ENCODE peak calls at places on chromosome 14, in six cellular contexts. D, G, U, F, I and C are unnamed samples.

GRCh38 chr14:98119739-98120138 is 1152.3 kb downstream of the BCL11B start:
- DNase-seq in D (no peak), G (no peak), U (no peak), F (no peak), I (no peak), C (no peak)

GRCh38 chr14:53845813-53846693 is 110.6 kb downstream of the BMP4 start:
- DNase-seq in D (no peak), G (no peak), U (peak), F (no peak), I (no peak), C (no peak)

GRCh38 chr14:101123639-101124525 is 220.4 kb upstream of the RTL1 start:
- DNase-seq in D (no peak), G (no peak), U (no peak), F (no peak), I (no peak), C (no peak)

GRCh38 chr14:77660754-77661153 is 44.3 kb upstream of the SPTLC2 start:
- DNase-seq in D (no peak), G (no peak), U (no peak), F (no peak), I (no peak), C (no peak)

GRCh38 chr14:75044322-75044721 is 6.9 kb downstream of the MLH3 start:
- DNase-seq in D (no peak), G (peak), U (no peak), F (no peak), I (no peak), C (no peak)

GRCh38 chr14:74804219-74804825 is 41.2 kb downstream of the YLPM1 start:
- DNase-seq in D (peak), G (peak), U (peak), F (no peak), I (no peak), C (peak)

GRCh38 chr14:99529899-99530298 is 48.7 kb downstream of the CCNK start:
- DNase-seq in D (no peak), G (peak), U (no peak), F (no peak), I (no peak), C (no peak)

GRCh38 chr14:97177016-97177415 is 379.8 kb downstream of the VRK1 start:
- DNase-seq in D (peak), G (no peak), U (peak), F (no peak), I (no peak), C (no peak)

GRCh38 chr14:99138999-99139865 is 132.8 kb downstream of the BCL11B start:
- DNase-seq in D (no peak), G (no peak), U (no peak), F (no peak), I (no peak), C (no peak)

GRCh38 chr14:28303248-28303647 is 463.3 kb upstream of the FOXG1 start:
- DNase-seq in D (no peak), G (no peak), U (no peak), F (no peak), I (no peak), C (no peak)

DNA sequence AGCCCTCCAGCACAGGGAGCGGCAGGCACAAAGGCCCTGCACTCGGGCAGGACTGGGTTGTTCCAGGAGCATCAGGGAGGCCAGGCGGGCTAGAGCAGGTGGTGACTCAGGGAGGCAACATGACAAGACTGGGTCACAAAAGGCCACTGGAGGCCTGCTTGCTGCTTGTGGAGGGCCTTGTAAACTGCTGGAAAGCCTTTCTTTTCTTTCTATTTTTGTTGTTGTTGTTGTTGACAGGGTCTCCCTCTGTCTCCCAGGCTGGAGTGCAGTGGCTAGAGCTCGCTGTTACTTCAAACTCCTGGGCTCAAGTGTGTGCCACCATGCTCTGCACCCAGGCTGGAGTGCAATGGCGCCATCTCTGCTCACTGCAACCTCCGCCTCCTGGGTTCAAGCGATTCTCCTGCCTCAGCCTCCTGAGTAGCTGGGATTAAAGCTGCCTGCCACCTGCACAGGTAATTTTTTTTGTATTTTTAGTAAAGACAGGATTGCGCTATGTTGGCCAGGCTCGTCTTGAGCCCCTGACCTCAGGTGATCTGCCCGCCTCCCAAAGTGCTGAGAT is 11.8 kb upstream of the RCOR1 start:
- DNase-seq in D (no peak), G (no peak), U (no peak), F (no peak), I (no peak), C (no peak)
- TF ChIP-seq CTCF in D (no peak), G (no peak), U (no peak), F (no peak), I (no peak), C (no peak)

DNA sequence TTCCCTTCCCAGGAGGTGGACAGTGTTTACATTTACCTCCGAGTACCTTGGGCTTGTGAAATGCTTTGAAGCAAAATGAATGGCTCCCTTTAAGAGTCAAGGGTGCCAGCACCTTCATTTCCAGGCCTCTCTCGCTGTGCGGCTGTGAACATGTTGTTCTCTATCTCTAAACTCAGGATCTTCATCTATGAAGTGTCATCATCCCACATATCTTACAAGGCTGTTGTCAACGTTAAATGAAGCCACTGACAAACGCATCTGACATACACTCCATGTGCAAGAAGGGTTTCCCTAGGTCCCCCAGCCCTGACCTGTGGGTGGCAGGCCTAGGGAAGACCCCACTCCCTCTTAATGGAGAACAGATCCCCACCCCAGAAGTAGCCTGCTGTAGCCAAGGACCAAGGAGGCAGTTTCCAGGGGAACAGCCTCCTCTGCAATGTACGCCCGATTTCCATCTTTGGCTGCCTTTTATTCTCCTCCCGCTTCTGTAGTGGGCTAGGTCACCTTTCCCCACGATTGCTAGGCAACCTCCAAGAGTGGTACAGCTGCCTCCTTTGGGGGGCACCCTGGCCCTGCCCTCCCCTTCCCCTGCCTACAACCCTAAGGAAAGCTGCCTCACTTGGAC is 7.6 kb downstream of the ACTN1 start:
- DNase-seq in D (no peak), G (no peak), U (no peak), F (no peak), I (no peak), C (no peak)
- H3K27ac ChIP-seq in D (no peak), G (peak), U (no peak), F (no peak), I (no peak), C (peak)

DNA sequence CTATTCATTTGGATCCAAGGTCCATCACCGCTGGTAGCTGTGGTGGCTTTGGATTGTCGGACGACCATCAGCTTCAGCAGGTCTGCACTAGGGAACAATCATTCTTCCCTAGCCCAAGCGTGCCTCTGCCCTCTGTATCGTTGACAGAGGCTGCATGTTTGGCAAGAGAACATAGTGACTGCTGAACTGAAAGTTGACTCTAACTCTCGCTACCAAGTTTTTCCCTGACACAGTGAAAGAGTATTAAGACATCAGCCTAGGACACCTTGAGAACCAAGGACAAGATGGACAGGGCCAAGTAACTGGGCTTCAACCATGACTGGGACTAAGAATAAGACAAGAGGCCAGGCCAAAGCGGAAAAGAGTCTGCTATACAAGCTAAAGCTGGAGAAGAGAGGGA is 26.3 kb downstream of the TSHR start:
- DNase-seq in D (no peak), G (no peak), U (no peak), F (no peak), I (no peak), C (no peak)
- H3K4me3 ChIP-seq in D (no peak), G (no peak), U (no peak), F (no peak), I (no peak), C (no peak)

GRCh38 chr14:69613312-69614073 is 2.1 kb downstream of the SUSD6 start:
- DNase-seq in D (no peak), G (no peak), U (no peak), F (no peak), I (no peak), C (no peak)

GRCh38 chr14:69612014-69612758 is 790 bp downstream of the SUSD6 start:
- DNase-seq in D (no peak), G (peak), U (no peak), F (peak), I (no peak), C (no peak)

GRCh38 chr14:69611264-69612013 is at the start of gene SUSD6:
- DNase-seq in D (peak), G (peak), U (peak), F (peak), I (no peak), C (peak)

GRCh38 chr14:69614592-69614991 is 3.2 kb downstream of the SUSD6 start:
- DNase-seq in D (no peak), G (no peak), U (no peak), F (no peak), I (peak), C (no peak)

DNA sequence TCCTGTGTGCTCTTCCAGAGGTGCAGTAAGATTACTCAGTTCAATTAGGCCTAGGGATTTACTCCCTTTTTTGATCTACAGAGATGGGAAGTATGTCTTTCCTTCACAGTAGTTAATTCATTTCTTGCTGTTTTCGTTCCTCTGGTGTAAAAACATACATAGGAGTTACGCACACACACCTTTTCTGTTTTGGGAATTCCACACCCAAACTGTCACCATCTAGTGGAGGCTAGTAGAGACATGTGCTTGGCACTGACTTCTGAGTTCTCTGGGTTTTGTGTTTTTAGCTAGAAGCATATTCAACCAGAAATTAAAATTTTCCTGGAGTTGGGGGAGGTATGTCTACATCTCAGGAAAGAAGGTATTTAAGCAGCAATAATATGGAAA is 1.4 kb downstream of the SUSD6 start:
- DNase-seq in D (no peak), G (no peak), U (peak), F (no peak), I (no peak), C (no peak)
- TF ChIP-seq CTCF in D (peak), G (peak), U (peak), F (peak), I (peak), C (peak)

GRCh38 chr14:55604900-55605418 is 25.0 kb downstream of the KTN1 start:
- DNase-seq in D (no peak), G (no peak), U (no peak), F (no peak), I (no peak), C (no peak)

GRCh38 chr14:55604467-55604866 is 24.5 kb downstream of the KTN1 start:
- DNase-seq in D (no peak), G (no peak), U (no peak), F (no peak), I (no peak), C (no peak)

GRCh38 chr14:55605793-55606192 is 25.8 kb downstream of the KTN1 start:
- DNase-seq in D (no peak), G (no peak), U (no peak), F (no peak), I (no peak), C (no peak)

GRCh38 chr14:55600784-55601561 is 21.0 kb downstream of the KTN1 start:
- DNase-seq in D (no peak), G (peak), U (no peak), F (no peak), I (no peak), C (no peak)

DNA sequence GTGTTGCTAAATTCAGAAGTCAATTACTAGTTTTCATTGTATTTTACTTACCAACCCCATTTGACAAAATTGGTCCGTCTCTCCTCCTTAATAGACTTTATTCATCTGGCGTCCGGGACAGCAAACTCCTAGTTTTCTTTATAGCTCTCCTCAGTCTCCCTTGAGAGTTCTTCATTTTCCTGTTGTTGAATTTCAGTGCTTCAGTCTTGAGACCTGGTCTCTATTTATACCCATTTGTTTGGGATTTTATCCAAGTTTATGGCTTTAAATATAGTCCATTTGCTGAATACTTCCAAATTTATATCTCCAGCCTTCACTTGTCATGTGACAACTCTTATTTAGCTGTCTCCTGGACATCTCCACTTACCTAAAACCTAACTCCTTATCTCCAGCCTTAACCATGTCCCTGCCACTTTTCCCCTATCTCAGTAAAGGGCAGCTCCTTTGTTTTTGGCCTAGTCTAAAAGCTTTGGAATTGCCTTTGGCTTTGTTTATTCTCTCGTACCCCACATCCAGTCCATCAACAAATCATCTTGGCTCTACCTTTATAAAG is 23.5 kb downstream of the KTN1 start:
- DNase-seq in D (no peak), G (no peak), U (no peak), F (no peak), I (no peak), C (no peak)
- H3K27ac ChIP-seq in D (peak), G (no peak), U (no peak), F (no peak), I (no peak), C (no peak)

DNA sequence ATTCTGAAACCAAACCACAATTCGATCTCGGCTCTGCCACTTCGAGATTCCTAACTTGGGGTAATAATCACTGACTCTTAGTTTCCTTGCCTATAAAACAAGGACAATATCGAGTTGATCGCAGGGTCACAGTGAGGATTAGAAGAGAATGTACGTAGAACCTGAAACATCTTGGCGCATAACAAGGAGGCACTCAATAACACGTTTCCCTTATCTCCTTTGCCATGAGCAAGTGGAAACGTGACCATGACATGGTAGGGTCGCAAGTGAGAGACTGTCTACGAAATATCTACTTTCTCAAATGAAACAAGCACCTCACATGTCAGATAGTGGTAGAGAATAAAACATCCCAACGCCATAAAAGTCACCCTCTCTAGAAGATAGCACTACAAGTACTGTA is 2.3 kb downstream of the DICER1 start:
- DNase-seq in D (no peak), G (no peak), U (no peak), F (no peak), I (no peak), C (no peak)
- H3K4me3 ChIP-seq in D (no peak), G (no peak), U (no peak), F (peak), I (peak), C (peak)

GRCh38 chr14:69749956-69750355 is 17.0 kb upstream of the SRSF5 start:
- DNase-seq in D (no peak), G (no peak), U (no peak), F (no peak), I (peak), C (no peak)
- TF ChIP-seq CTCF in D (no peak), G (no peak), U (no peak), F (no peak), I (no peak), C (no peak)

DNA sequence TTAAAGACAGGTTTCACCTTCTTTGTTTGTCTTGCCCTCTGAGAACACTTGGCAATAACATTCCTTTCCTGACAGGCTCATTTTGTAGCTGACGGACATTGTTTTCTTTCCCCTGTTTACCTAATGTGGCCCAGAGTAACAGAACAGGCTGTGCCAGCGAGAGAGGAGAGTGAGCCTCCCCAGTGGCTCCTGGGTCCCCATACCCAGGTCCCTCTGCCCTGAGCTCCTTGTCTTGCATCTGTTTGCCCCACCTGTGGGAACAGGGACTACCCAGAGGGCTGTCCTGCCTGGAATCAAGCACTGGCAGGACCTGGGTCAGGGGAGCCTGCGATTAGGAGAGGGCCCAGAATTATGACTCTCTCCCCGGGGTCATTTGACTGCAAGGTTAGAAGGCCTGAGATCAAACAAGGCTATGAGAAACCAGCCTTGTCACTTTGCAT is 222.9 kb downstream of the ZFP36L1 start:
- DNase-seq in D (no peak), G (no peak), U (no peak), F (no peak), I (no peak), C (no peak)
- H3K27ac ChIP-seq in D (no peak), G (no peak), U (no peak), F (peak), I (no peak), C (no peak)

GRCh38 chr14:36658091-36659009 is 3.3 kb upstream of the PAX9 start:
- DNase-seq in D (no peak), G (no peak), U (no peak), F (no peak), I (no peak), C (no peak)

GRCh38 chr14:36659822-36660735 is 1.6 kb upstream of the PAX9 start:
- DNase-seq in D (no peak), G (no peak), U (no peak), F (no peak), I (no peak), C (no peak)

GRCh38 chr14:36660736-36661505 is 739 bp upstream of the PAX9 start:
- DNase-seq in D (no peak), G (no peak), U (no peak), F (no peak), I (no peak), C (no peak)

GRCh38 chr14:36657409-36658090 is 4.1 kb upstream of the PAX9 start:
- DNase-seq in D (no peak), G (no peak), U (no peak), F (no peak), I (no peak), C (no peak)

GRCh38 chr14:36659010-36659821 is 2.4 kb upstream of the PAX9 start:
- DNase-seq in D (no peak), G (no peak), U (no peak), F (no peak), I (no peak), C (no peak)
- H3K4me3 ChIP-seq in D (no peak), G (no peak), U (no peak), F (no peak), I (no peak), C (no peak)